ENCODE peak calls at places on chromosomes 2 and 18, in four cellular contexts. One of them, this sample, is unnamed.
A peak's percentile ranks its signal among the peaks of the same experiment; 100 is the strongest.

GRCh38 chr2:180040146-180040925 is 33.2 kb upstream of the CWC22 start:
- DNase-seq in iris pigment epithelial cell: peak; percentile 93
- DNase-seq in foreskin fibroblast: peak; percentile 88
- DNase-seq in HuH-7.5: no peak
- DNase-seq in this sample: no peak

GRCh38 chr2:65199194-65199593 is 28.4 kb upstream of the ACTR2 start:
- DNase-seq in HuH-7.5: no peak
- DNase-seq in foreskin fibroblast: no peak
- DNase-seq in iris pigment epithelial cell: no peak
- DNase-seq in this sample: no peak

GRCh38 chr2:96171836-96172235 is 26.6 kb upstream of the DUSP2 start:
- DNase-seq in iris pigment epithelial cell: no peak
- DNase-seq in HuH-7.5: no peak
- DNase-seq in foreskin fibroblast: no peak
- DNase-seq in this sample: no peak

GRCh38 chr18:70337139-70337972 is 48.5 kb downstream of the SOCS6 start:
- DNase-seq in HuH-7.5: no peak
- DNase-seq in iris pigment epithelial cell: peak; percentile 93
- DNase-seq in foreskin fibroblast: peak; percentile 83
- DNase-seq in this sample: no peak

GRCh38 chr2:98558852-98559530 is 49.3 kb downstream of the COA5 start:
- DNase-seq in foreskin fibroblast: no peak
- DNase-seq in iris pigment epithelial cell: no peak
- DNase-seq in HuH-7.5: no peak
- DNase-seq in this sample: no peak

GRCh38 chr2:39664898-39665591 is 672 bp upstream of the TMEM178A start:
- DNase-seq in HuH-7.5: no peak
- DNase-seq in foreskin fibroblast: no peak
- DNase-seq in iris pigment epithelial cell: no peak
- DNase-seq in this sample: no peak

GRCh38 chr2:144509001-144509545 is 10.8 kb downstream of the ZEB2 start:
- DNase-seq in iris pigment epithelial cell: no peak
- DNase-seq in foreskin fibroblast: no peak
- DNase-seq in HuH-7.5: no peak
- DNase-seq in this sample: no peak

GRCh38 chr2:66576381-66577330 is 141.7 kb downstream of the MEIS1 start:
- DNase-seq in foreskin fibroblast: no peak
- DNase-seq in iris pigment epithelial cell: peak; percentile 52
- DNase-seq in HuH-7.5: no peak
- DNase-seq in this sample: peak; percentile 59

GRCh38 chr2:156864753-156865152 is 392.8 kb upstream of the GALNT5 start:
- DNase-seq in iris pigment epithelial cell: no peak
- DNase-seq in HuH-7.5: no peak
- DNase-seq in foreskin fibroblast: no peak
- DNase-seq in this sample: no peak

GRCh38 chr2:11542275-11542819 is 8.5 kb downstream of the GREB1 start:
- DNase-seq in HuH-7.5: no peak
- DNase-seq in iris pigment epithelial cell: no peak
- DNase-seq in foreskin fibroblast: no peak
- DNase-seq in this sample: no peak

GRCh38 chr2:3649581-3649980 is 8.4 kb upstream of the ALLC start:
- DNase-seq in iris pigment epithelial cell: no peak
- DNase-seq in HuH-7.5: no peak
- DNase-seq in foreskin fibroblast: no peak
- DNase-seq in this sample: no peak

GRCh38 chr2:196551014-196551413 is 88.5 kb upstream of the CCDC150 start:
- DNase-seq in foreskin fibroblast: no peak
- DNase-seq in HuH-7.5: no peak
- DNase-seq in iris pigment epithelial cell: no peak
- DNase-seq in this sample: no peak

GRCh38 chr2:161307676-161308075 is 549 bp upstream of the PSMD14 start:
- DNase-seq in iris pigment epithelial cell: no peak
- DNase-seq in foreskin fibroblast: no peak
- DNase-seq in HuH-7.5: no peak
- DNase-seq in this sample: no peak

GRCh38 chr2:39141346-39142011 is 20.6 kb upstream of the SOS1 start:
- DNase-seq in HuH-7.5: no peak
- DNase-seq in iris pigment epithelial cell: no peak
- DNase-seq in foreskin fibroblast: no peak
- DNase-seq in this sample: no peak